ENCODE peak calls at places on chromosomes 1 and 21, in five cellular contexts. E, Y, K, G and Q are unnamed samples.
A peak's percentile ranks its signal among the peaks of the same experiment; 100 is the strongest.

GRCh38 chr1:246506785-246507639 is at the start of gene SMYD3:
- DNase-seq in K (peak; percentile 84), Y (peak; percentile 21), G (peak; percentile 80), E (peak; percentile 78), Q (peak; percentile 76)

GRCh38 chr1:61781151-61781550 is 38.9 kb downstream of the PATJ start:
- DNase-seq in E (no peak), G (no peak), Y (no peak), K (no peak), Q (no peak)

GRCh38 chr1:225855503-225856285 is 26.5 kb downstream of the TMEM63A start:
- DNase-seq in G (no peak), K (no peak), E (no peak), Y (no peak), Q (no peak)

GRCh38 chr1:93993731-93994130 is 84.5 kb upstream of the GCLM start:
- DNase-seq in G (no peak), K (no peak), Y (no peak), E (no peak), Q (no peak)

GRCh38 chr21:38993561-38993960 is 187.8 kb downstream of the ETS2 start:
- DNase-seq in Y (no peak), G (peak; percentile 49), K (no peak), E (peak; percentile 59), Q (peak; percentile 70)

GRCh38 chr1:2583871-2584341 is 2.7 kb upstream of the PRXL2B start:
- DNase-seq in K (no peak), E (no peak), Y (no peak), G (peak; percentile 55), Q (no peak)

GRCh38 chr1:29426701-29427279 is 190.5 kb downstream of the PTPRU start:
- DNase-seq in E (no peak), G (peak; percentile 39), K (no peak), Y (no peak), Q (no peak)

GRCh38 chr1:41666991-41667631 is 182.6 kb upstream of the EDN2 start:
- DNase-seq in E (peak; percentile 57), Y (no peak), K (no peak), G (peak; percentile 65), Q (peak; percentile 83)

DNA sequence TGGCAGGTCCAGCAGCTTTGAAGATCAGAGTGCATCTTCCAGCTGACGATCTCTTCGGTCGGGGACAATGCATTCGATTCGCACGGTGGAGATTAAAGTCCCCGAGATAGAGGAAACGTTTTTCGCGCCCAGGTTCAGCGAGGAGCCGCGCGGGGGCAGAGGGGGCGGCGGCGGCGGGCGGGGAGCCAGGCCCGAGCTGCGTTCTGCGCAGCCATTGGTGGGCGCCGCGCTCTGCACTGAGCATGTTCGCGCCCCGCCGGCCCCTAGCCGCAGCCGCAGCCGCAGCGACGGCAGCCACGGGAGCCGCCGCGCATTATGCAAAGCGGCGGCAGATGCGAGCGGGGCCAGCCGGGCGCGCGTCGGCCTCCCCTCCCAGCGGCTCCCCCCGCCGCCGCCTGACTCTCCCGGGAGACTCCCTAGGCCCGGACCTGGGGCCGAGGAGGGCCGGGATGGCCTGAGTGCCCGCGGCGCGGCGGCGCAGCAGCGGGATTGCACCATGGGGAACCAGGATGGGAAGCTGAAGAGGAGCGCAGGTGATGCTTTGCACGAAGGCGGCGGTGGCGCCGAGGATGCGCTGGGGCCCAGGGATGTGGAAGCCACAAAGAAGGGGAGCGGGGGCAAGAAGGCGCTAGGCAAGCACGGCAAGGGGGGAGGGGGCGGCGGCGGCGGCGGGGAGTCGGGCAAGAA is at the start of gene FMN2:
- DNase-seq in E (no peak), Y (no peak), K (no peak), G (peak; percentile 33), Q (no peak)
- H3K27me3 ChIP-seq in E (no peaks in the 10 kb centered on the region), Y (peaks cover 49% of the 10 kb centered on the region), K (peaks cover 3% of the 10 kb centered on the region), G (peaks cover 18% of the 10 kb centered on the region), Q (peaks cover 16% of the 10 kb centered on the region)

GRCh38 chr1:239997160-239997514 is 94.5 kb upstream of the FMN2 start:
- DNase-seq in K (no peak), G (no peak), E (no peak), Y (no peak), Q (no peak)

GRCh38 chr1:240000634-240001033 is 91.0 kb upstream of the FMN2 start:
- DNase-seq in E (no peak), Y (no peak), G (no peak), K (no peak), Q (no peak)

GRCh38 chr1:239999170-239999569 is 92.5 kb upstream of the FMN2 start:
- DNase-seq in E (no peak), K (no peak), G (no peak), Y (no peak), Q (no peak)

GRCh38 chr1:239997515-239998311 is 94.0 kb upstream of the FMN2 start:
- DNase-seq in Y (no peak), G (peak; percentile 39), E (no peak), K (no peak), Q (no peak)

GRCh38 chr1:239998312-239998649 is 93.4 kb upstream of the FMN2 start:
- DNase-seq in E (no peak), K (no peak), Y (no peak), G (no peak), Q (no peak)
- H3K27me3 ChIP-seq in E (peaks cover 13% of the 10 kb centered on the region), K (no peaks in the 10 kb centered on the region), Y (peaks cover 47% of the 10 kb centered on the region), G (peaks cover 23% of the 10 kb centered on the region), Q (peaks cover 13% of the 10 kb centered on the region)

GRCh38 chr1:190474587-190475305 is 2.9 kb downstream of the BRINP3 start:
- DNase-seq in Y (no peak), G (peak; percentile 22), E (no peak), K (no peak), Q (no peak)
- H3K27me3 ChIP-seq in Y (peaks cover 26% of the 10 kb centered on the region), G (peaks cover 4% of the 10 kb centered on the region), E (no peaks in the 10 kb centered on the region), K (no peaks in the 10 kb centered on the region), Q (no peaks in the 10 kb centered on the region)

GRCh38 chr1:19034721-19035120 is 78.2 kb upstream of the IFFO2 start:
- DNase-seq in E (no peak), G (no peak), Y (no peak), K (no peak), Q (no peak)

GRCh38 chr1:19033926-19034680 is 77.6 kb upstream of the IFFO2 start:
- DNase-seq in Y (no peak), E (no peak), K (no peak), G (no peak), Q (peak; percentile 66)

GRCh38 chr1:19032701-19033515 is 76.4 kb upstream of the IFFO2 start:
- DNase-seq in Y (no peak), K (no peak), G (no peak), E (no peak), Q (no peak)

GRCh38 chr1:19033516-19033840 is 77.0 kb upstream of the IFFO2 start:
- DNase-seq in K (no peak), Y (no peak), G (no peak), E (no peak), Q (no peak)

GRCh38 chr1:19032413-19032695 is 75.9 kb upstream of the IFFO2 start:
- DNase-seq in G (no peak), Y (no peak), E (no peak), K (no peak), Q (no peak)
- H3K27me3 ChIP-seq in G (no peaks in the 10 kb centered on the region), Y (peaks cover 14% of the 10 kb centered on the region), E (no peaks in the 10 kb centered on the region), K (no peaks in the 10 kb centered on the region), Q (no peaks in the 10 kb centered on the region)